ENCODE peak calls at places on chromosomes 16 and 17, in ten cellular contexts. X is foreskin fibroblast, D is left lung, Z is GM12864, H is heart left ventricle, B is choroid plexus epithelial cell, Y is foreskin keratinocyte, E is uterus, J is lung, F is RWPE1. C is an unnamed sample.

GRCh38 chr16:57955572-57955971 is 15.4 kb downstream of the CNGB1 start:
- DNase-seq in X (no peak), D (peak; percentile 70), Z (no peak), H (peak; percentile 43), B (no peak), Y (no peak), E (no peak), J (peak; percentile 61), F (no peak), C (no peak)

GRCh38 chr17:2466936-2467335 is 44.8 kb downstream of the METTL16 start:
- DNase-seq in X (no peak), D (no peak), Z (no peak), H (no peak), B (no peak), Y (no peak), E (no peak), J (no peak), F (no peak), C (no peak)

GRCh38 chr17:82631544-82631943 is 16.7 kb downstream of the WDR45B start:
- DNase-seq in X (no peak), D (no peak), Z (no peak), H (no peak), B (no peak), Y (no peak), E (no peak), J (no peak), F (no peak), C (no peak)

GRCh38 chr16:83100679-83101078 is 473.9 kb downstream of the CDH13 start:
- DNase-seq in X (peak; percentile 12), D (no peak), Z (no peak), H (no peak), B (peak; percentile 20), Y (peak; percentile 95), E (no peak), J (no peak), F (peak; percentile 49), C (no peak)

GRCh38 chr16:67176662-67177061 is 6.3 kb downstream of the NOL3 start:
- DNase-seq in X (no peak), D (no peak), Z (no peak), H (no peak), B (no peak), Y (no peak), E (no peak), J (no peak), F (no peak), C (no peak)

GRCh38 chr17:72600934-72601333 is 480.1 kb downstream of the SOX9 start:
- DNase-seq in X (peak; percentile 45), D (no peak), Z (no peak), H (no peak), B (peak; percentile 84), Y (peak; percentile 61), E (no peak), J (no peak), F (no peak), C (no peak)

GRCh38 chr16:52547001-52547833 is at the start of gene TOX3:
- DNase-seq in X (no peak), D (no peak), Z (no peak), H (no peak), B (no peak), Y (no peak), E (no peak), J (no peak), F (no peak), C (no peak)

GRCh38 chr16:30380801-30381208 is 1.6 kb downstream of the SEPTIN1 start:
- DNase-seq in X (no peak), D (no peak), Z (no peak), H (no peak), B (no peak), Y (no peak), E (no peak), J (no peak), F (no peak), C (no peak)

GRCh38 chr17:83196088-83196765 is 116.8 kb downstream of the METRNL start:
- DNase-seq in X (peak; percentile 60), D (peak; percentile 27), Z (no peak), H (peak; percentile 33), B (peak; percentile 66), Y (no peak), E (no peak), J (no peak), F (no peak), C (peak; percentile 18)

GRCh38 chr16:31186176-31186575 is 6.2 kb downstream of the FUS start:
- DNase-seq in X (no peak), D (no peak), Z (no peak), H (no peak), B (peak; percentile 23), Y (no peak), E (no peak), J (no peak), F (no peak), C (no peak)

GRCh38 chr16:68267612-68268405 is 3.5 kb downstream of the SLC7A6 start:
- DNase-seq in X (no peak), D (no peak), Z (no peak), H (no peak), B (peak; percentile 28), Y (no peak), E (no peak), J (no peak), F (no peak), C (no peak)

GRCh38 chr17:68709995-68710780 is 109.0 kb upstream of the FAM20A start:
- DNase-seq in X (peak; percentile 83), D (no peak), Z (no peak), H (no peak), B (peak; percentile 45), Y (no peak), E (no peak), J (no peak), F (no peak), C (no peak)

GRCh38 chr17:79808763-79809529 is 12.1 kb upstream of the CBX8 start:
- DNase-seq in X (no peak), D (no peak), Z (no peak), H (no peak), B (peak; percentile 70), Y (peak; percentile 67), E (no peak), J (peak; percentile 50), F (peak; percentile 64), C (no peak)
- TF ChIP-seq CTCF in X (no peak), D (peak; percentile 14), Z (peak; percentile 33), H (peak; percentile 15), B (peak; percentile 58), Y (peak; percentile 81), E (peak; percentile 5), J (no peak), F (peak; percentile 40), C (no peak)

DNA sequence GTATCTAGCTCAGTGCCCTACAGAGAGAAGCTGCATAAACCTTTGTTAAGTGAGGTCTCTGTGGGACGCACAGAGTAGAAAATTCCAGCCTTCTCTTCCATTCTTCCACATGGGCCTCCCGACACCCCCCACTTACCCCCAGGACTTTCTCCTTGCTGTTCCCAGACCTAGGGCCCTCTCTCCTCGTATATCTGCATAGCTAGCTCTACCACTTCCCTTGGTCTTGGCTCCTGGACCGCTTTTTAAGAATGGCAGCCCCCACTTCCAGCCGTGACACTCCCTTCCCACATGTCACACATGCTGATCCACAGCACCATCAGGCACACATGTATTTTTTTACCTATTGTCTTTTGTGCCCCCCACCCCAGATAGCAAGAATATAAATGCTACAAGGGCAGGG is 16.7 kb upstream of the FOXJ1 start:
- DNase-seq in X (no peak), D (no peak), Z (no peak), H (no peak), B (no peak), Y (no peak), E (no peak), J (no peak), F (no peak), C (no peak)
- TF ChIP-seq CTCF in X (no peak), D (no peak), Z (no peak), H (no peak), B (no peak), Y (no peak), E (no peak), J (no peak), F (no peak), C (no peak)

DNA sequence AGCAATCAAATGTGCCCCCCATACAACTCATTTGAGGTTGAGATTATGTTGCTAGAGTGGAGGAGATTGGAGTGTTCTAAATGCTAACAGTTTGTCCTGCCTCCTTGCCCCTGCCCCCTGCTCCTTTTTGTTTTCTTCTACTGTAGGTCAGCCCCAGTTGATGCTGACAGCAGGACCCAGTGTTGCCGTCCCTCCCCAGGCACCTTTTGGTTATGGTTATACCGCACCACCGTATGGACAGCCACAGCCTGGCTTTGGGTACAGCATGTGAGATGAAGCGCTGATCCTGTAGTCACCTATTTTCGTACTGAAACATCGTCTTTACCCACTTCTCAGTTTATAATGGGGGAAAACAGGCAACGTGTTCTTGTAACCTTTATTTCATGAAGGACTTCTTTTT is 13.6 kb downstream of the PTRH2 start:
- DNase-seq in X (no peak), D (no peak), Z (no peak), H (no peak), B (no peak), Y (no peak), E (no peak), J (no peak), F (no peak), C (no peak)
- TF ChIP-seq CTCF in X (no peak), D (no peak), Z (no peak), H (no peak), B (no peak), Y (no peak), E (no peak), J (no peak), F (no peak), C (no peak)

DNA sequence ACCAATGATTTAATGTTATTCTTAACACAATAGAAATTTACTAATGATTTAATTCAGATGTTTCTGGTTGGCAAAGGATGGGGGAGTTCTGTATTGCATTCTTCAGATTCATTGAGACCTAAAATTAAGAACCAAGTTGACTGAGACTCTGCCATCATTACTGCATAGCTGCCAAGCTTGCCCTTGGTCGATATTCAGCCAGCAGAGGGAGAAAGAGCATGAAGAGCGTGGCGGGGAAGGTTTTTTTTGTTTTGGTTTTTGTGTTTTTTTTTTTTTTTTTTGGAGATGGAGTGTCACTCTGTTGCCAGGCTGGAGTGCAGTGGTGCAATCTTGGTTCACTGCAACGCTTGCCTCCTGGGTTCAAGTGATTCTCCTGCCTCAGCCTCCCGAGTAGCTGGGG is 659.4 kb upstream of the EEF2KMT start:
- DNase-seq in X (no peak), D (no peak), Z (no peak), H (no peak), B (no peak), Y (no peak), E (no peak), J (no peak), F (no peak), C (no peak)
- TF ChIP-seq CTCF in X (no peak), D (no peak), Z (no peak), H (no peak), B (no peak), Y (no peak), E (no peak), J (no peak), F (no peak), C (no peak)

GRCh38 chr16:1180772-1181714 is 28.1 kb downstream of the CACNA1H start:
- DNase-seq in X (peak; percentile 15), D (no peak), Z (no peak), H (peak; percentile 80), B (peak; percentile 8), Y (no peak), E (peak; percentile 55), J (no peak), F (no peak), C (no peak)
- TF ChIP-seq CTCF in X (no peak), D (no peak), Z (no peak), H (no peak), B (peak; percentile 12), Y (no peak), E (peak; percentile 7), J (no peak), F (no peak), C (no peak)

C was measured in omental fat pad.